ENCODE peak calls at places on chromosomes 13 and 19, in seven cellular contexts. L is upper lobe of right lung, F is lung, K is hepatocyte, E is K562, M is foreskin keratinocyte, U is neural progenitor cell. O is an unnamed sample.

GRCh38 chr19:51020988-51021651 is 1.6 kb upstream of the KLK10 start:
- DNase-seq in L (no peak), F (no peak), K (peak; percentile 61), E (peak; percentile 48), M (no peak), U (peak; percentile 74), O (no peak)

GRCh38 chr13:50646070-50646469 is 197.4 kb downstream of the DLEU7 start:
- DNase-seq in L (no peak), F (no peak), K (no peak), E (no peak), M (peak; percentile 41), U (no peak), O (no peak)

GRCh38 chr19:52197964-52198363 is 8.1 kb downstream of the PPP2R1A start:
- DNase-seq in L (no peak), F (no peak), K (no peak), E (no peak), M (no peak), U (no peak), O (no peak)

GRCh38 chr13:46507978-46508377 is 45.0 kb upstream of the LRCH1 start:
- DNase-seq in L (no peak), F (no peak), K (no peak), E (no peak), M (no peak), U (no peak), O (no peak)

GRCh38 chr13:51603716-51604115 is 19.5 kb downstream of the WDFY2 start:
- DNase-seq in L (no peak), F (no peak), K (no peak), E (no peak), M (peak; percentile 65), U (no peak), O (no peak)

GRCh38 chr19:47660435-47660832 is 51.5 kb downstream of the BICRA start:
- DNase-seq in L (no peak), F (no peak), K (peak; percentile 75), E (no peak), M (peak; percentile 46), U (no peak), O (no peak)

GRCh38 chr13:26708007-26708297 is 52.6 kb downstream of the GPR12 start:
- DNase-seq in L (no peak), F (no peak), K (no peak), E (no peak), M (no peak), U (no peak), O (no peak)

GRCh38 chr19:55005684-55006488 is 32.2 kb downstream of the GP6 start:
- DNase-seq in L (no peak), F (peak; percentile 66), K (peak; percentile 85), E (peak; percentile 88), M (peak; percentile 52), U (peak; percentile 87), O (peak; percentile 48)

GRCh38 chr13:38045278-38046048 is 175.9 kb upstream of the TRPC4 start:
- DNase-seq in L (no peak), F (no peak), K (peak; percentile 38), E (peak; percentile 21), M (peak; percentile 27), U (peak; percentile 52), O (no peak)

GRCh38 chr13:35614666-35615065 is 138.2 kb upstream of the MAB21L1 start:
- DNase-seq in L (no peak), F (no peak), K (no peak), E (no peak), M (no peak), U (no peak), O (no peak)

GRCh38 chr19:17424743-17425365 is 5.0 kb downstream of the MVB12A start:
- DNase-seq in L (no peak), F (no peak), K (peak; percentile 81), E (peak; percentile 91), M (no peak), U (peak; percentile 95), O (no peak)

GRCh38 chr19:1410136-1410786 is 2.9 kb downstream of the DAZAP1 start:
- DNase-seq in L (no peak), F (no peak), K (no peak), E (no peak), M (no peak), U (no peak), O (no peak)

GRCh38 chr13:73060251-73061160 is 1.7 kb downstream of the KLF5 start:
- DNase-seq in L (no peak), F (no peak), K (peak; percentile 55), E (peak; percentile 31), M (peak; percentile 73), U (peak; percentile 37), O (no peak)

GRCh38 chr19:5690955-5691204 is 785 bp downstream of the RPL36 start:
- DNase-seq in L (no peak), F (no peak), K (no peak), E (no peak), M (peak; percentile 24), U (no peak), O (no peak)

GRCh38 chr13:109209526-109209925 is 576.9 kb downstream of the IRS2 start:
- DNase-seq in L (no peak), F (no peak), K (no peak), E (no peak), M (no peak), U (no peak), O (no peak)

GRCh38 chr13:37138169-37138568 is 32.7 kb upstream of the CSNK1A1L start:
- DNase-seq in L (no peak), F (no peak), K (no peak), E (peak; percentile 5), M (peak; percentile 14), U (no peak), O (no peak)

GRCh38 chr13:33524086-33524485 is 238.5 kb upstream of the STARD13 start:
- DNase-seq in L (no peak), F (no peak), K (no peak), E (no peak), M (peak; percentile 13), U (no peak), O (no peak)

GRCh38 chr13:98492335-98493034 is 84.4 kb downstream of the STK24 start:
- DNase-seq in L (no peak), F (no peak), K (no peak), E (no peak), M (no peak), U (peak; percentile 67), O (no peak)

GRCh38 chr19:21134934-21135366 is 6.9 kb upstream of the ZNF431 start:
- DNase-seq in L (no peak), F (no peak), K (no peak), E (no peak), M (no peak), U (no peak), O (no peak)

GRCh38 chr19:50280074-50280473 is 49.1 kb downstream of the KCNC3 start:
- DNase-seq in L (no peak), F (no peak), K (no peak), E (no peak), M (no peak), U (no peak), O (no peak)

GRCh38 chr13:53138369-53139036 is 109.9 kb downstream of the OLFM4 start:
- DNase-seq in L (no peak), F (no peak), K (peak; percentile 57), E (no peak), M (no peak), U (no peak), O (no peak)

DNA sequence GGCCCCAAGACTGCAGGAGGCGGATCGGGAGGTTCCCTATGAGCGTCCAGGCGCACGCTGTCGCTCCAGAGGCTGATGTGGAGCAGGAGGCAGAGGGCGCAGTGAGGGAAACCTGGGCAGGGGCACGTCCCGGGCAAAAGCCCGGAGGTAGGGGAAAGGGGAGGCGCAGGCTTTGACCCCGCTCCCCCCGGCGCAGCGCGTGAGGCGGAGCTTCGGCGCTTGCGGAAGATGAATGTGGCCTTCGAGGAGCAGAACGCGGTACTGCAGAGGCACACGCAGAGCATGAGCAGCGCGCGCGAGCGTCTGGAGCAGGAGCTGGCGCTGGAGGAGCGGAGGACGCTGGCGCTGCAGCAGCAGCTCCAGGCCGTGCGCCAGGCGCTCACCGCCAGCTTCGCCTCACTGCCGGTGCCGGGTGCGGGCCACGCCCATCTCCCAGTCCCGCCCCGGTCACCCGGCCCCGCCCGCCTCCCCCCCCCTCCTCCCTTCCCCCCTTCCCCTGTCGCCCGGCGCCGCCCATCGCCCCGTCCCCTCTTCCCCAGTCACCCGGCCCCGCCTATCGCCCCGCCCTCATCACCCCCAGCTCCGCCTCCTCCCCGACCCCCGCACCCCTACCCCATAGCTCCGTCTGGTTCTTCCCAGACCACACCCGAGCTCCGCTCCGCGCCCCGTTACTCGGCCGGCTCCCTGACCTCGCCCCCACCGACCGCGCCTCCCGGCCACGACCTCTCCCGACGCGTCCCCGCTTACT is 4.1 kb downstream of the HMG20B start:
- DNase-seq in L (no peak), F (no peak), K (peak; percentile 88), E (peak; percentile 87), M (peak; percentile 47), U (peak; percentile 94), O (no peak)
- H3K27me3 ChIP-seq in L (no peaks in the 10 kb centered on the region), F (no peaks in the 10 kb centered on the region), K (no peaks in the 10 kb centered on the region), E (no peaks in the 10 kb centered on the region), M (no peaks in the 10 kb centered on the region), U (peaks cover 64% of the 10 kb centered on the region), O (no peaks in the 10 kb centered on the region)

DNA sequence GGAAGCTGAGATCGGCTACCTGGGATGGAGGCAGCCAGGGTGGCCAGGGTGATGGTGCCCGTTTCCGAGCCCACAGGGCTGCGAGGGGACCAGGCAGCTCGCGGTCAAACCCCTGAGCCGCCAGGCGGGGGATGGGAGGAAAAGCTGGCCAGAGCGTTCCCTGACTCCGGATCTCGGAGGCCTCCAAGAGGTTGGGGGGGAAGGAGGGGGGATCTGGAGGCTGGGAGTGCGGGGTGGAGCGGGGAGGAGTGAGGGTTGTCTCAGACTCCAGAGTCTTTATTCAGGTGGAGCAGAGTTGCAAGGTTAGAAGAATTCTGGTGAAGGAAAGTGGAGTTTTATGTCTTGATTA is 1.1 kb downstream of the CACNG7 start:
- DNase-seq in L (no peak), F (no peak), K (peak; percentile 17), E (no peak), M (no peak), U (peak; percentile 86), O (no peak)
- H3K27me3 ChIP-seq in L (peaks cover 65% of the 10 kb centered on the region), F (peaks cover 18% of the 10 kb centered on the region), K (peaks cover 67% of the 10 kb centered on the region), E (peaks cover 51% of the 10 kb centered on the region), M (peaks cover 52% of the 10 kb centered on the region), U (peaks cover 60% of the 10 kb centered on the region), O (peaks cover 42% of the 10 kb centered on the region)

DNA sequence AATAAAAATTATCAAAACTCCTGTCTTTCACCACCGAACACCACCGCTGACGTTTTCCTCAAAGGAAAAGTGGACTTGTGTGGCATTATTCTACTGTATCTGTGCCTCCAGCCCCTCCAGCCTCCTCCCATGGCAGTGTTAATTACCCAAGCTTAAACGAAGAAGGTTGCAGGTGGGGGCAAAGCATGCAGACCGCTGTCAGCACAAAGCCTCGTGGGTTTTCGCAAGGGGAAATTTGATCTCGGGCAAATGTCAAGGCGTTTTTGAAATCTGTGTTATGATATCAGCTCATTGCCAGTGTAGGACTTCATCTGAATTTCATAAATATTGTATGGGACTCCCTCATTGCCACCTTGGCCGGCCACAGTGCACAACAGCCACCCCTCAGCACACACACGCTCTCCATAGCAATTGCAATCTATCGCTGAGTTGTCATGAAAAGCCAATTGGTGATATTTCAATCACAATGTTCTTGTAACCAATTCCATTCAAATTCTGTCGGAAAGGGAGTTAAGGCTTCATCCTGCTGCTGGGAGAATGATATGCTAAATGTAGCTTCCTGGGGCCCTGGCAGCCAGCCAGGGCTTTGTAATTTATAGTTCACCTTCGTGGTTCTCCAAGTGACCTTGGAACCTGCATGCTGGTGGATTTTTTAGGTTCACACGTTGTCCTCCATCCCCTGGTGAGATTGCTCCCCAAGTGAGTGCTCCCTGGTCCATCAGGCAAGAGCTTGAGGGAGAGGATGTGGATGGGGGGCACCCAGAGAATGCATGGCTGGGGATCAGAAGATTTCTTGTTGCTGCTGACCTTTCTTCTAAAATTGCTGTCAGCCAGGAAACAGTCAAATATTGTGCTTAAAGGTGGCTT is 16.6 kb downstream of the CHST8 start:
- DNase-seq in L (peak; percentile 11), F (no peak), K (no peak), E (no peak), M (no peak), U (no peak), O (no peak)
- H3K27me3 ChIP-seq in L (peaks cover 25% of the 10 kb centered on the region), F (peaks cover 4% of the 10 kb centered on the region), K (peaks cover 20% of the 10 kb centered on the region), E (peaks cover 44% of the 10 kb centered on the region), M (no peaks in the 10 kb centered on the region), U (no peaks in the 10 kb centered on the region), O (no peaks in the 10 kb centered on the region)

GRCh38 chr19:16098821-16099220 is 12.9 kb upstream of the RAB8A start:
- DNase-seq in L (no peak), F (no peak), K (no peak), E (no peak), M (no peak), U (no peak), O (no peak)
- H3K27me3 ChIP-seq in L (no peaks in the 10 kb centered on the region), F (no peaks in the 10 kb centered on the region), K (no peaks in the 10 kb centered on the region), E (no peaks in the 10 kb centered on the region), M (no peaks in the 10 kb centered on the region), U (no peaks in the 10 kb centered on the region), O (no peaks in the 10 kb centered on the region)

O was measured in CD8-positive, alpha-beta T cell.